ENCODE peak calls at places on chromosome 7, in four cellular contexts. H is IMR-90, P is mesendoderm, F is H1. K is an unnamed sample.

GRCh38 chr7:51040777-51041176 is 258.1 kb upstream of the GRB10 start:
- DNase-seq in H (no peak), F (no peak), P (no peak), K (no peak)

GRCh38 chr7:118104812-118105441 is 79.0 kb upstream of the LSM8 start:
- DNase-seq in H (peak), P (peak), F (no peak), K (no peak)

GRCh38 chr7:158270106-158270775 is 317.4 kb downstream of the PTPRN2 start:
- DNase-seq in P (no peak), F (no peak), H (no peak), K (no peak)

GRCh38 chr7:151119902-151120301 is 33.6 kb downstream of the AGAP3 start:
- DNase-seq in F (no peak), H (no peak), P (no peak), K (no peak)

GRCh38 chr7:100887955-100888481 is 1.5 kb downstream of the UFSP1 start:
- DNase-seq in H (no peak), P (no peak), F (no peak), K (no peak)

GRCh38 chr7:24812313-24812945 is 55.2 kb upstream of the GSDME start:
- DNase-seq in F (peak), P (peak), H (peak), K (peak)

GRCh38 chr7:22269057-22269456 is 87.9 kb downstream of the RAPGEF5 start:
- DNase-seq in F (no peak), P (no peak), H (no peak), K (no peak)

GRCh38 chr7:151700621-151701185 is 176.2 kb downstream of the PRKAG2 start:
- DNase-seq in F (no peak), P (no peak), H (peak), K (no peak)

GRCh38 chr7:127819975-127820778 is 168.2 kb downstream of the SND1 start:
- DNase-seq in H (peak), F (no peak), P (peak), K (no peak)

GRCh38 chr7:135923700-135924261 is 53.4 kb downstream of the MTPN start:
- DNase-seq in F (no peak), P (peak), H (peak), K (no peak)

GRCh38 chr7:30348083-30348560 is 63.7 kb downstream of the ZNRF2 start:
- DNase-seq in H (peak), P (peak), F (no peak), K (no peak)

GRCh38 chr7:21912305-21912704 is 33.4 kb downstream of the CDCA7L start:
- DNase-seq in P (no peak), H (peak), F (no peak), K (no peak)

GRCh38 chr7:139436806-139437205 is 46.7 kb downstream of the KLRG2 start:
- DNase-seq in H (no peak), P (no peak), F (no peak), K (no peak)

GRCh38 chr7:143434660-143435059 is 8.6 kb upstream of the TAS2R60 start:
- DNase-seq in H (peak), P (no peak), F (no peak), K (no peak)

GRCh38 chr7:21293771-21294170 is 134.1 kb upstream of the SP4 start:
- DNase-seq in H (no peak), P (peak), F (no peak), K (no peak)

GRCh38 chr7:54109501-54109900 is 432.7 kb upstream of the VSTM2A start:
- DNase-seq in H (no peak), F (no peak), P (peak), K (no peak)

GRCh38 chr7:54112568-54112967 is 429.6 kb upstream of the VSTM2A start:
- DNase-seq in P (no peak), H (no peak), F (no peak), K (no peak)

GRCh38 chr7:54116956-54117355 is 425.2 kb upstream of the VSTM2A start:
- DNase-seq in F (no peak), H (no peak), P (peak), K (no peak)

GRCh38 chr7:54111850-54112249 is 430.3 kb upstream of the VSTM2A start:
- DNase-seq in F (no peak), P (no peak), H (no peak), K (no peak)

DNA sequence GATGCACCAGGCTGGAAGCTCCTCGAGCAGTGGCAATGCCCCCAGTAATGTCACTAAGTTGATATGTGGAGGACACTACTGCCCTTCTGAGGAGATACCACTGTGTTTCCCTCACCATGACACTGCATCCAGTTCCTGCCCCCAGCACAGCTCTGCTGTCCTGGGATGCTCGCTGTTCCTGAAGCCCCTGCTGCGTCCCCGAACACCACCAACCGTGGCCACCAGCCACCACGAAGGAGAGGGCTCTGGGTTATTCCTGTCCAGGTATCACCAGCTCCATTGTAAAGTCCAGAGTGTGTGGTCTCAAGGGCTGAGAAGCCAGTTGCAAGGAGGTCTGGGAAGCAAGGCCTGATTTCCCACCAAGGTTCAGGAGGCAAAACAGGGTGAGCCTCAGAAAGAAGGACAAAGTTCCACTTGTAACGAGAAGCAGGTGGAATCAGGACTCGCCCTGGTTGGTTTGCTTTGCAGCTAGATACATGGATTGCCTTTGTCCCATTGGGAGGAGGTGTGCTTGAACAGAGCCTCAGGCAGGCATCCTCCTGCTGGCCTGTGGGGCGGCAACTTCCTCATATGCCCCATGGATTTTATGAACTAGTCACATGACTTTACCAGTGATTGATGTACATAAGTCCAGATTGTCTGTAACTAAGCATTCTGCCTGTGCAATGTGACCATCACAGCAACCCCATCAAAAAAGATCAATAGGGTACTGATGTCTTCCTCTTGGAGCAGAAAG is 427.0 kb upstream of the VSTM2A start:
- DNase-seq in P (no peak), H (no peak), F (no peak), K (no peak)
- H4K5ac ChIP-seq in P (no peak), H (no peak), F (no peak), K (no peak)

DNA sequence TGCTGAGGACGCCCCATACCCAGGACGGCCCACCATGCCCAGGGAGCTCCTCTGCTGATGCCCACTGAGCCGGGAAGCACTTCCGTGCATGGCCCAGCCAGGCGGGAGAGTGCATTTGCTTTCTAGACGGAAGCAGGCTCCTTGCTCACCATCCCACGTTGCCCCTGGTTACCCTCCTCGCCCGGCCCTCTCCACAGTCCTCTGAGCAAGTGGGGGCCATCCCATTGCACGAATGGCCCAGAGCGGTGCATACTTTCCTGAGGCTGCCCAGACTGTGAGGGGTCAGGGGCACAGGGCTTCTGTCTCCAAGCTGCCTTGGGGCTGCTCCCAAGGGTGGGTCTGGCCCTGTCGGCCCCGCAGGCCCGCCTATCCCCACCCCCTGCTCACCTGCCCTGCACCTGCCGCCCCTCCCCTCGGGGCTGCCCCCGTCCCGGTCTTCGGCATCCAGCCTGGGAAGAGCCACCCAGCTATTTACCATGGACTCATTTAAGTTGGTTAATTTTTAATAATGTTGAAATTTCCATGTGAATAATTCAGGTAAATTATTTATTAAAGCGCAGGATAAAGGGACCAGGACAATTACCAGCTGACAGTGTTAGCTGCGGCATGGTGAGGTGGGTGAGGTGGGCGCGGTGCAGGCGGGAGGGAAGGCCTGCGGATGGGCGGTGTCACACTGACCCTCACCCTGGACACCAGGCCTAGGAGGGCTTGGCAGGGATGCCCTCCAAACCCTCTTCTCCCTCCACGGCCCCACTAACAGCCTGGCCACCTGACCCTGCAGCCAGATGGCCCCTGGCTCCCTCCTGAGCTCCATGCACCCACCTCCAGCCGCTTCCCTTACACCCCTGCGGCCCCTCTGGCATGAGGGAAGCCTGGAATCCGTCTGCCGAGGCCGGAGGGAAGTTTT is 104.4 kb downstream of the MICALL2 start:
- DNase-seq in F (no peak), P (no peak), H (no peak), K (no peak)
- H2BK5ac ChIP-seq in F (no peak), P (no peak), H (no peak), K (no peak)

GRCh38 chr7:45150199-45150598 is 7.4 kb upstream of the RAMP3 start:
- DNase-seq in P (no peak), H (no peak), F (no peak), K (peak)
- H4K5ac ChIP-seq in P (no peak), H (no peak), F (no peak), K (no peak)

GRCh38 chr7:87152112-87152896 is at the start of gene DMTF1:
- DNase-seq in H (peak), P (peak), F (peak), K (peak)

GRCh38 chr7:87154166-87154565 is 1.9 kb downstream of the DMTF1 start:
- DNase-seq in H (no peak), P (no peak), F (no peak), K (no peak)

GRCh38 chr7:87152897-87153641 is 816 bp downstream of the DMTF1 start:
- DNase-seq in P (peak), F (peak), H (peak), K (no peak)

GRCh38 chr7:87151002-87151505 is 1.2 kb upstream of the DMTF1 start:
- DNase-seq in P (no peak), H (no peak), F (no peak), K (no peak)

DNA sequence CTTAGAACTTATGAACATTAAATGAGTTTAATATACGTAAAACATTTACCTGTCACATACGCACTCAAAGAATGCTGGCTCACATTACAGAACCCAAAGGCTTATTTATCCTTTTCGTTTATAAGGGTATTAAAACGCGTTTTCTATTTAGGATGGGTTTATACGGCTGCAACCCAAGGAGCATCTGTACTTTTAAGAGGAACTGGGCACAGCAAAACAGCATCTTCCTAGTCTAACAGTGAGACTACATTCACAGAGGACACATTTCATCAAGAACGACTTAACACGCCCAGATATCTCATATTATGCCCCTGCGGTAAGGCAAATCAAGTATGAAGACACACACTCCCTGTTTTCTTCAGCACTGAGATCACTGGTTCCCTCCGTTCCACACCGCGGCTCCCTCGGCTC is 547 bp upstream of the DMTF1 start:
- DNase-seq in H (no peak), F (no peak), P (no peak), K (no peak)
- H2BK5ac ChIP-seq in H (peak), F (peak), P (peak), K (peak)

DNA sequence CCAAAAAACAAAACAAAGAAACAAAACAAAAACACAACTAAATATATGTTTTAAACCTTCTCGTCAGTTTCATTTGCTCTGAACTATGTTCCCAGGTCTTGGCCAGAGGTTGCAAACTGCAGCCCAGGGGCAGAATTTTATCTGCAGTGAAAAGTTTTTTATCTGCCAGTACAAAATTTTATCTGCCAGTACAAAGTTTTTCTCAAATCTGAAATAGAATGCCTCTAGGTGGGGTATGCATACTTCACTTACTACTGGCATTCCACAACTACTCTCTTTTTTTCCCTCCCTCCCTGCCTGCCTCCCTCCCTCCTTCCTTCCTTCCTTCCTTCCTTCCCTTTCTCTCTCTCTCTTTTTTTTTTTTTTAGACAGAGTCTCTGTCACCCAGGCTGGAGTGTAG is 9.4 kb upstream of the CLDN3 start:
- DNase-seq in P (no peak), H (no peak), F (no peak), K (no peak)
- H4K5ac ChIP-seq in P (no peak), H (no peak), F (no peak), K (no peak)

GRCh38 chr7:36232971-36233550 is 80.0 kb downstream of the EEPD1 start:
- DNase-seq in F (no peak), H (peak), P (no peak), K (no peak)
- H2BK5ac ChIP-seq in F (no peak), H (peak), P (no peak), K (no peak)

GRCh38 chr7:142139597-142140501 is 28.3 kb downstream of the MGAM2 start:
- DNase-seq in F (no peak), H (no peak), P (no peak), K (no peak)
- H4K5ac ChIP-seq in F (no peak), H (no peak), P (no peak), K (no peak)

GRCh38 chr7:294440-295154 is 4.6 kb downstream of the FOXL3 start:
- DNase-seq in P (no peak), F (no peak), H (no peak), K (no peak)
- H2BK5ac ChIP-seq in P (no peak), F (no peak), H (no peak), K (no peak)

GRCh38 chr7:35802102-35802466 is 1.2 kb downstream of the SEPTIN7 start:
- DNase-seq in F (no peak), H (no peak), P (no peak), K (no peak)
- H4K5ac ChIP-seq in F (peak), H (no peak), P (no peak), K (no peak)

GRCh38 chr7:75646551-75647102 is 92.1 kb downstream of the HIP1 start:
- DNase-seq in F (no peak), P (peak), H (no peak), K (peak)

GRCh38 chr7:75647709-75648438 is 90.9 kb downstream of the HIP1 start:
- DNase-seq in H (no peak), F (no peak), P (no peak), K (no peak)

GRCh38 chr7:75642810-75643486 is 95.8 kb downstream of the HIP1 start:
- DNase-seq in H (peak), F (peak), P (peak), K (peak)

GRCh38 chr7:75644599-75644998 is 94.1 kb downstream of the HIP1 start:
- DNase-seq in P (no peak), H (no peak), F (no peak), K (no peak)

DNA sequence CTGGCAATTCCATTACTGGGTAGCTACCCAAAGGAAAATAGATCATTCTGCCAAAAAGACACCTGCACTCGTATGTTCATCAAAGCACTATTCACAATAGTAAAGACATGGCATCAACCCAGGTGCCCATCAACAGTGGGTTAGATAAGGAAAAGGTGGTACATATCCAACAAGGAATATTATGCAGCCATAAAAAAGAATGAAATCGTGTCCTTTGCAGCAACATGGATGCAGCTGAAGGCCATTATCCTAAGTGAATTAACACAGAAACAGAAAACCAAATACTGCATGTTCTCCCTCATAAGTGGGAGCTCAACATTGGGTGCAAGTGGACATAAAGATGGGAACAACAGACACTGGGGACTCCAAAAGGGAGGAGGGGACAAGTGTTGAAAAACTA is 93.2 kb downstream of the HIP1 start:
- DNase-seq in P (no peak), F (no peak), H (no peak), K (no peak)
- H2BK5ac ChIP-seq in P (no peak), F (no peak), H (no peak), K (no peak)